ENCODE peak calls at places on chromosomes 16 and 17, in ten cellular contexts. One of them, this sample, is unnamed.

GRCh38 chr16:4272114-4272954 is 489 bp downstream of the TFAP4 start:
- DNase-seq in cardiac fibroblast: peak; percentile 37
- DNase-seq in upper lobe of left lung: peak; percentile 90
- DNase-seq in GM12865: peak; percentile 59
- DNase-seq in progenitor cell of endocrine pancreas: peak; percentile 34
- DNase-seq in prostate gland: peak; percentile 43
- DNase-seq in retinal pigment epithelial cell: no peak
- DNase-seq in right lobe of liver: peak; percentile 67
- DNase-seq in fibroblast of lung: peak; percentile 28
- DNase-seq in tibial nerve: no peak
- DNase-seq in this sample: peak; percentile 64

GRCh38 chr16:11412175-11412904 is 67.1 kb downstream of the RMI2 start:
- DNase-seq in tibial nerve: no peak
- DNase-seq in prostate gland: no peak
- DNase-seq in retinal pigment epithelial cell: no peak
- DNase-seq in right lobe of liver: no peak
- DNase-seq in GM12865: peak; percentile 37
- DNase-seq in cardiac fibroblast: no peak
- DNase-seq in fibroblast of lung: no peak
- DNase-seq in progenitor cell of endocrine pancreas: no peak
- DNase-seq in upper lobe of left lung: no peak
- DNase-seq in this sample: no peak

GRCh38 chr17:17757391-17757791 is 76.1 kb downstream of the RAI1 start:
- DNase-seq in upper lobe of left lung: peak; percentile 76
- DNase-seq in fibroblast of lung: no peak
- DNase-seq in right lobe of liver: no peak
- DNase-seq in cardiac fibroblast: no peak
- DNase-seq in tibial nerve: no peak
- DNase-seq in retinal pigment epithelial cell: no peak
- DNase-seq in prostate gland: no peak
- DNase-seq in GM12865: peak; percentile 44
- DNase-seq in progenitor cell of endocrine pancreas: no peak
- DNase-seq in this sample: no peak

GRCh38 chr17:65228734-65229390 is 91.7 kb downstream of the RGS9 start:
- DNase-seq in tibial nerve: no peak
- DNase-seq in fibroblast of lung: peak; percentile 20
- DNase-seq in prostate gland: no peak
- DNase-seq in GM12865: peak; percentile 85
- DNase-seq in right lobe of liver: no peak
- DNase-seq in progenitor cell of endocrine pancreas: no peak
- DNase-seq in cardiac fibroblast: peak; percentile 52
- DNase-seq in upper lobe of left lung: no peak
- DNase-seq in retinal pigment epithelial cell: peak; percentile 98
- DNase-seq in this sample: no peak

GRCh38 chr17:37463039-37463438 is 26.7 kb upstream of the DUSP14 start:
- DNase-seq in GM12865: no peak
- DNase-seq in progenitor cell of endocrine pancreas: no peak
- DNase-seq in fibroblast of lung: no peak
- DNase-seq in retinal pigment epithelial cell: no peak
- DNase-seq in cardiac fibroblast: no peak
- DNase-seq in upper lobe of left lung: no peak
- DNase-seq in right lobe of liver: no peak
- DNase-seq in prostate gland: no peak
- DNase-seq in tibial nerve: no peak
- DNase-seq in this sample: no peak

GRCh38 chr16:28835864-28836760 is 10.0 kb downstream of the TUFM start:
- DNase-seq in retinal pigment epithelial cell: no peak
- DNase-seq in upper lobe of left lung: peak; percentile 70
- DNase-seq in prostate gland: no peak
- DNase-seq in GM12865: no peak
- DNase-seq in cardiac fibroblast: no peak
- DNase-seq in tibial nerve: no peak
- DNase-seq in fibroblast of lung: no peak
- DNase-seq in progenitor cell of endocrine pancreas: no peak
- DNase-seq in right lobe of liver: no peak
- DNase-seq in this sample: no peak

GRCh38 chr17:2844386-2844785 is 48.1 kb downstream of the RAP1GAP2 start:
- DNase-seq in fibroblast of lung: no peak
- DNase-seq in progenitor cell of endocrine pancreas: no peak
- DNase-seq in cardiac fibroblast: no peak
- DNase-seq in right lobe of liver: no peak
- DNase-seq in prostate gland: no peak
- DNase-seq in upper lobe of left lung: no peak
- DNase-seq in GM12865: no peak
- DNase-seq in retinal pigment epithelial cell: no peak
- DNase-seq in tibial nerve: no peak
- DNase-seq in this sample: no peak

GRCh38 chr17:40551091-40551873 is 14.0 kb downstream of the CCR7 start:
- DNase-seq in progenitor cell of endocrine pancreas: no peak
- DNase-seq in tibial nerve: peak; percentile 70
- DNase-seq in upper lobe of left lung: no peak
- DNase-seq in retinal pigment epithelial cell: no peak
- DNase-seq in GM12865: no peak
- DNase-seq in fibroblast of lung: peak; percentile 100
- DNase-seq in prostate gland: no peak
- DNase-seq in cardiac fibroblast: peak; percentile 100
- DNase-seq in right lobe of liver: peak; percentile 78
- DNase-seq in this sample: peak; percentile 12

GRCh38 chr17:54270499-54270898 is 447.8 kb downstream of the KIF2B start:
- DNase-seq in upper lobe of left lung: no peak
- DNase-seq in GM12865: no peak
- DNase-seq in cardiac fibroblast: no peak
- DNase-seq in fibroblast of lung: no peak
- DNase-seq in right lobe of liver: no peak
- DNase-seq in retinal pigment epithelial cell: no peak
- DNase-seq in prostate gland: no peak
- DNase-seq in progenitor cell of endocrine pancreas: no peak
- DNase-seq in tibial nerve: no peak
- DNase-seq in this sample: no peak

GRCh38 chr16:3780570-3780969 is 63.2 kb upstream of the TRAP1 start:
- DNase-seq in tibial nerve: no peak
- DNase-seq in right lobe of liver: no peak
- DNase-seq in prostate gland: no peak
- DNase-seq in upper lobe of left lung: no peak
- DNase-seq in GM12865: peak; percentile 39
- DNase-seq in progenitor cell of endocrine pancreas: no peak
- DNase-seq in cardiac fibroblast: no peak
- DNase-seq in fibroblast of lung: peak; percentile 41
- DNase-seq in retinal pigment epithelial cell: no peak
- DNase-seq in this sample: no peak

GRCh38 chr16:58638148-58639036 is 8.8 kb upstream of the CNOT1 start:
- DNase-seq in GM12865: no peak
- DNase-seq in fibroblast of lung: peak; percentile 87
- DNase-seq in right lobe of liver: peak; percentile 71
- DNase-seq in retinal pigment epithelial cell: peak; percentile 76
- DNase-seq in upper lobe of left lung: no peak
- DNase-seq in tibial nerve: no peak
- DNase-seq in prostate gland: no peak
- DNase-seq in progenitor cell of endocrine pancreas: no peak
- DNase-seq in cardiac fibroblast: peak; percentile 89
- DNase-seq in this sample: no peak

GRCh38 chr16:87347932-87348615 is 30.9 kb upstream of the C16orf95 start:
- DNase-seq in fibroblast of lung: no peak
- DNase-seq in progenitor cell of endocrine pancreas: no peak
- DNase-seq in right lobe of liver: no peak
- DNase-seq in GM12865: no peak
- DNase-seq in retinal pigment epithelial cell: no peak
- DNase-seq in tibial nerve: no peak
- DNase-seq in prostate gland: no peak
- DNase-seq in cardiac fibroblast: no peak
- DNase-seq in upper lobe of left lung: no peak
- DNase-seq in this sample: no peak
- TF ChIP-seq CTCF in fibroblast of lung: no peak
- TF ChIP-seq CTCF in progenitor cell of endocrine pancreas: peak; percentile 10
- TF ChIP-seq CTCF in right lobe of liver: no peak
- TF ChIP-seq CTCF in GM12865: no peak
- TF ChIP-seq CTCF in retinal pigment epithelial cell: no peak
- TF ChIP-seq CTCF in tibial nerve: no peak
- TF ChIP-seq CTCF in prostate gland: no peak
- TF ChIP-seq CTCF in cardiac fibroblast: no peak
- TF ChIP-seq CTCF in upper lobe of left lung: no peak
- TF ChIP-seq CTCF in this sample: no peak

DNA sequence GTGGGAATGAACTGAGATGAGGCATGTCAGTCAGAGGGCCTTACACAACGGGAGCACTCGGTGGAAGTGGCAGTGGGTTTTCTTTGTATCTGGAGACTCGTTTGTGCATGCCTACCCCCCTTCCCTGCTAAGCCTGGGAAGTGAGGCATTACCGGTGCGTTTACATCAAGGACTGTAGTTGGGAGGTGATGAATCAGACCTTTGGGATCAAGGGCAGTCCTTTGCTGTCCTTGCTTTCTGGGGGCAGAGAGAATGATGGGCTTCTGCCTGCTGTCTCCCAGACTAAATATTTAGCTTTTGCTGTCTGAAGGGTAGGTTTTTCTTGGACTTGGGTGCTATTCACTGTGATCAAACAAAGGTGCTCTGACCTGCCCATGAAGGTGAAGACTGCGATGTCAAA is 83.0 kb downstream of the WWP2 start:
- DNase-seq in cardiac fibroblast: no peak
- DNase-seq in GM12865: no peak
- DNase-seq in right lobe of liver: no peak
- DNase-seq in tibial nerve: no peak
- DNase-seq in retinal pigment epithelial cell: no peak
- DNase-seq in upper lobe of left lung: no peak
- DNase-seq in fibroblast of lung: no peak
- DNase-seq in prostate gland: no peak
- DNase-seq in progenitor cell of endocrine pancreas: no peak
- DNase-seq in this sample: no peak
- TF ChIP-seq CTCF in cardiac fibroblast: no peak
- TF ChIP-seq CTCF in GM12865: no peak
- TF ChIP-seq CTCF in right lobe of liver: no peak
- TF ChIP-seq CTCF in tibial nerve: no peak
- TF ChIP-seq CTCF in retinal pigment epithelial cell: no peak
- TF ChIP-seq CTCF in upper lobe of left lung: no peak
- TF ChIP-seq CTCF in fibroblast of lung: no peak
- TF ChIP-seq CTCF in prostate gland: no peak
- TF ChIP-seq CTCF in progenitor cell of endocrine pancreas: no peak
- TF ChIP-seq CTCF in this sample: no peak

DNA sequence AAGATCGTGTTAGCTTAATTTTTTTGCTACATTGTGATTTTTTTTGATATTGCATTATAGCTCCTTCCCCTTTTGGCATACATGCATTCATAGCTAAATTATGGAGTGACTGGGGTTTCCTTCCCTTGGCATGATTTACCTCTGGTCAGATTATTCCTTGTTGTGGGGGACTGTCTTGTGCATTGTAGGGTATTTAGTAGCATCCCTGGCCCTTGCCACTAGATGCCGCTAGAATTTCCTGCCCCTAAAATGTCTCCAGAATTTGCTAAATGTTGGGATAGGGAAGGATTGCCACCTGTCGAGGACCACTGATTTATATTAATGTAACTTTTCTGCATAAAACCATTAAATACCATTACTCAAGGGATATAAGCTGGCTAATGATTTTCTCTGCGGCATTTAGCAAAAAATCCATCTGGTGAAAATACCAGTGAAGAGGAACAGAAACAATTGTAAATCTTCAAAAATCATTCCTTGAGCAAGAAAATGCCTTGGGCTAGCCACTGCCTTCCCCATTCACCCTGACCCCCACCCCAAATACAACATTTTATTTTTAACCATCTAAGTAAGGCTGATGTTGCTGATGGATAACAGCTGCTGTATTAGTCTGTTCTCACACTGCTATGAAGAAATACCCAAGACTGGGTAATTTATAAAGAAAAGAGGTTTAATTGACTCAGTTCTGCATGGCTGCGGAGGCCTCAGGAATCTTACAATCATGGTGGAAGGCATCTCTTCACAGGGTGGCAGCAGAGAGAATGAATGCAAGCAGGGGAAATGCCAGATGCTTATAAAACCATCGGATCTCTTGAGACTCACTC is 195.2 kb downstream of the MAP2K6 start:
- DNase-seq in retinal pigment epithelial cell: no peak
- DNase-seq in progenitor cell of endocrine pancreas: no peak
- DNase-seq in upper lobe of left lung: no peak
- DNase-seq in fibroblast of lung: peak; percentile 69
- DNase-seq in tibial nerve: no peak
- DNase-seq in cardiac fibroblast: peak; percentile 70
- DNase-seq in right lobe of liver: no peak
- DNase-seq in prostate gland: no peak
- DNase-seq in GM12865: peak; percentile 11
- DNase-seq in this sample: no peak
- TF ChIP-seq CTCF in retinal pigment epithelial cell: peak; percentile 79
- TF ChIP-seq CTCF in progenitor cell of endocrine pancreas: peak; percentile 55
- TF ChIP-seq CTCF in upper lobe of left lung: peak; percentile 41
- TF ChIP-seq CTCF in fibroblast of lung: peak; percentile 84
- TF ChIP-seq CTCF in tibial nerve: peak; percentile 29
- TF ChIP-seq CTCF in cardiac fibroblast: peak; percentile 83
- TF ChIP-seq CTCF in right lobe of liver: peak; percentile 36
- TF ChIP-seq CTCF in prostate gland: peak; percentile 40
- TF ChIP-seq CTCF in GM12865: peak; percentile 45
- TF ChIP-seq CTCF in this sample: no peak

GRCh38 chr17:7014995-7015586 is 2.7 kb downstream of the RNASEK start:
- DNase-seq in prostate gland: no peak
- DNase-seq in cardiac fibroblast: peak; percentile 71
- DNase-seq in progenitor cell of endocrine pancreas: no peak
- DNase-seq in retinal pigment epithelial cell: no peak
- DNase-seq in fibroblast of lung: peak; percentile 42
- DNase-seq in right lobe of liver: no peak
- DNase-seq in GM12865: peak; percentile 87
- DNase-seq in upper lobe of left lung: no peak
- DNase-seq in tibial nerve: no peak
- DNase-seq in this sample: no peak
- TF ChIP-seq CTCF in prostate gland: no peak
- TF ChIP-seq CTCF in cardiac fibroblast: no peak
- TF ChIP-seq CTCF in progenitor cell of endocrine pancreas: peak; percentile 39
- TF ChIP-seq CTCF in retinal pigment epithelial cell: no peak
- TF ChIP-seq CTCF in fibroblast of lung: no peak
- TF ChIP-seq CTCF in right lobe of liver: no peak
- TF ChIP-seq CTCF in GM12865: no peak
- TF ChIP-seq CTCF in upper lobe of left lung: no peak
- TF ChIP-seq CTCF in tibial nerve: no peak
- TF ChIP-seq CTCF in this sample: peak; percentile 65

GRCh38 chr16:27085182-27085581 is 18.5 kb downstream of the C16orf82 start:
- DNase-seq in fibroblast of lung: no peak
- DNase-seq in cardiac fibroblast: no peak
- DNase-seq in GM12865: no peak
- DNase-seq in right lobe of liver: no peak
- DNase-seq in tibial nerve: no peak
- DNase-seq in prostate gland: no peak
- DNase-seq in progenitor cell of endocrine pancreas: no peak
- DNase-seq in retinal pigment epithelial cell: no peak
- DNase-seq in upper lobe of left lung: peak; percentile 54
- DNase-seq in this sample: no peak

GRCh38 chr16:27084296-27085065 is 17.8 kb downstream of the C16orf82 start:
- DNase-seq in retinal pigment epithelial cell: no peak
- DNase-seq in fibroblast of lung: no peak
- DNase-seq in progenitor cell of endocrine pancreas: no peak
- DNase-seq in upper lobe of left lung: no peak
- DNase-seq in GM12865: no peak
- DNase-seq in prostate gland: no peak
- DNase-seq in tibial nerve: no peak
- DNase-seq in cardiac fibroblast: no peak
- DNase-seq in right lobe of liver: no peak
- DNase-seq in this sample: no peak

GRCh38 chr16:27083861-27084261 is 17.1 kb downstream of the C16orf82 start:
- DNase-seq in tibial nerve: no peak
- DNase-seq in progenitor cell of endocrine pancreas: no peak
- DNase-seq in fibroblast of lung: no peak
- DNase-seq in GM12865: no peak
- DNase-seq in right lobe of liver: no peak
- DNase-seq in cardiac fibroblast: no peak
- DNase-seq in upper lobe of left lung: peak; percentile 9
- DNase-seq in retinal pigment epithelial cell: no peak
- DNase-seq in prostate gland: no peak
- DNase-seq in this sample: no peak

GRCh38 chr16:27080870-27081269 is 14.1 kb downstream of the C16orf82 start:
- DNase-seq in GM12865: peak; percentile 2
- DNase-seq in progenitor cell of endocrine pancreas: no peak
- DNase-seq in upper lobe of left lung: no peak
- DNase-seq in retinal pigment epithelial cell: no peak
- DNase-seq in right lobe of liver: no peak
- DNase-seq in cardiac fibroblast: peak; percentile 5
- DNase-seq in tibial nerve: no peak
- DNase-seq in prostate gland: no peak
- DNase-seq in fibroblast of lung: no peak
- DNase-seq in this sample: no peak
- TF ChIP-seq CTCF in GM12865: peak; percentile 37
- TF ChIP-seq CTCF in progenitor cell of endocrine pancreas: peak; percentile 43
- TF ChIP-seq CTCF in upper lobe of left lung: no peak
- TF ChIP-seq CTCF in retinal pigment epithelial cell: no peak
- TF ChIP-seq CTCF in right lobe of liver: no peak
- TF ChIP-seq CTCF in cardiac fibroblast: peak; percentile 46
- TF ChIP-seq CTCF in tibial nerve: peak; percentile 12
- TF ChIP-seq CTCF in prostate gland: no peak
- TF ChIP-seq CTCF in fibroblast of lung: peak; percentile 39
- TF ChIP-seq CTCF in this sample: peak; percentile 58

This sample was measured in mesothelial cell of epicardium.